ENCODE peak calls at places on chromosomes 12 and 14, in ten cellular contexts. One of them, this sample, is unnamed.

GRCh38 chr14:68807148-68807600 is 14.3 kb upstream of the ZFP36L1 start:
- DNase-seq in PC-9: no peak
- DNase-seq in mesothelial cell of epicardium: peak; percentile 40
- DNase-seq in Panc1: no peak
- DNase-seq in neural progenitor cell: no peak
- DNase-seq in A549: no peak
- DNase-seq in lower leg skin: peak; percentile 31
- DNase-seq in fibroblast of the aortic adventitia: peak; percentile 82
- DNase-seq in mucosa of descending colon: peak; percentile 70
- DNase-seq in Peyer's patch: peak; percentile 73
- DNase-seq in this sample: no peak

GRCh38 chr12:120117961-120118709 is 1.6 kb upstream of the RAB35 start:
- DNase-seq in PC-9: peak; percentile 67
- DNase-seq in mesothelial cell of epicardium: no peak
- DNase-seq in Panc1: no peak
- DNase-seq in neural progenitor cell: peak; percentile 51
- DNase-seq in A549: peak; percentile 65
- DNase-seq in lower leg skin: no peak
- DNase-seq in fibroblast of the aortic adventitia: peak; percentile 44
- DNase-seq in mucosa of descending colon: no peak
- DNase-seq in Peyer's patch: no peak
- DNase-seq in this sample: no peak

GRCh38 chr14:58151701-58152568 is at the start of gene ARMH4:
- DNase-seq in PC-9: peak; percentile 60
- DNase-seq in mesothelial cell of epicardium: peak; percentile 83
- DNase-seq in Panc1: no peak
- DNase-seq in neural progenitor cell: peak; percentile 97
- DNase-seq in A549: peak; percentile 76
- DNase-seq in lower leg skin: peak; percentile 71
- DNase-seq in fibroblast of the aortic adventitia: peak; percentile 66
- DNase-seq in mucosa of descending colon: peak; percentile 91
- DNase-seq in Peyer's patch: peak; percentile 86
- DNase-seq in this sample: peak; percentile 33

GRCh38 chr12:104472748-104473147 is 16.0 kb downstream of the CHST11 start:
- DNase-seq in PC-9: no peak
- DNase-seq in mesothelial cell of epicardium: no peak
- DNase-seq in Panc1: no peak
- DNase-seq in neural progenitor cell: no peak
- DNase-seq in A549: no peak
- DNase-seq in lower leg skin: no peak
- DNase-seq in fibroblast of the aortic adventitia: no peak
- DNase-seq in mucosa of descending colon: no peak
- DNase-seq in Peyer's patch: no peak
- DNase-seq in this sample: no peak

GRCh38 chr12:57047981-57048380 is 1.9 kb downstream of the MYO1A start:
- DNase-seq in PC-9: no peak
- DNase-seq in mesothelial cell of epicardium: no peak
- DNase-seq in Panc1: no peak
- DNase-seq in neural progenitor cell: no peak
- DNase-seq in A549: no peak
- DNase-seq in lower leg skin: no peak
- DNase-seq in fibroblast of the aortic adventitia: peak; percentile 5
- DNase-seq in mucosa of descending colon: no peak
- DNase-seq in Peyer's patch: no peak
- DNase-seq in this sample: no peak

GRCh38 chr12:121637231-121637914 is 11.0 kb downstream of the ORAI1 start:
- DNase-seq in PC-9: no peak
- DNase-seq in mesothelial cell of epicardium: no peak
- DNase-seq in Panc1: no peak
- DNase-seq in neural progenitor cell: no peak
- DNase-seq in A549: no peak
- DNase-seq in lower leg skin: no peak
- DNase-seq in fibroblast of the aortic adventitia: no peak
- DNase-seq in mucosa of descending colon: peak; percentile 33
- DNase-seq in Peyer's patch: peak; percentile 89
- DNase-seq in this sample: peak; percentile 47

GRCh38 chr12:115470526-115470925 is 786.6 kb upstream of the TBX3 start:
- DNase-seq in PC-9: no peak
- DNase-seq in mesothelial cell of epicardium: no peak
- DNase-seq in Panc1: no peak
- DNase-seq in neural progenitor cell: no peak
- DNase-seq in A549: no peak
- DNase-seq in lower leg skin: no peak
- DNase-seq in fibroblast of the aortic adventitia: no peak
- DNase-seq in mucosa of descending colon: no peak
- DNase-seq in Peyer's patch: peak; percentile 92
- DNase-seq in this sample: no peak

GRCh38 chr14:75042040-75042439 is 9.2 kb downstream of the MLH3 start:
- DNase-seq in PC-9: peak; percentile 19
- DNase-seq in mesothelial cell of epicardium: no peak
- DNase-seq in Panc1: no peak
- DNase-seq in neural progenitor cell: no peak
- DNase-seq in A549: no peak
- DNase-seq in lower leg skin: no peak
- DNase-seq in fibroblast of the aortic adventitia: no peak
- DNase-seq in mucosa of descending colon: peak; percentile 22
- DNase-seq in Peyer's patch: no peak
- DNase-seq in this sample: no peak

GRCh38 chr12:125015680-125016310 is 22.4 kb downstream of the BRI3BP start:
- DNase-seq in PC-9: no peak
- DNase-seq in mesothelial cell of epicardium: no peak
- DNase-seq in Panc1: no peak
- DNase-seq in neural progenitor cell: no peak
- DNase-seq in A549: no peak
- DNase-seq in lower leg skin: no peak
- DNase-seq in fibroblast of the aortic adventitia: no peak
- DNase-seq in mucosa of descending colon: no peak
- DNase-seq in Peyer's patch: no peak
- DNase-seq in this sample: no peak

GRCh38 chr12:125017801-125018200 is 24.4 kb downstream of the BRI3BP start:
- DNase-seq in PC-9: no peak
- DNase-seq in mesothelial cell of epicardium: no peak
- DNase-seq in Panc1: no peak
- DNase-seq in neural progenitor cell: no peak
- DNase-seq in A549: no peak
- DNase-seq in lower leg skin: no peak
- DNase-seq in fibroblast of the aortic adventitia: no peak
- DNase-seq in mucosa of descending colon: no peak
- DNase-seq in Peyer's patch: no peak
- DNase-seq in this sample: no peak

GRCh38 chr12:125021096-125021495 is 27.7 kb downstream of the BRI3BP start:
- DNase-seq in PC-9: no peak
- DNase-seq in mesothelial cell of epicardium: no peak
- DNase-seq in Panc1: no peak
- DNase-seq in neural progenitor cell: no peak
- DNase-seq in A549: no peak
- DNase-seq in lower leg skin: no peak
- DNase-seq in fibroblast of the aortic adventitia: no peak
- DNase-seq in mucosa of descending colon: no peak
- DNase-seq in Peyer's patch: no peak
- DNase-seq in this sample: no peak

GRCh38 chr12:125021771-125022170 is 28.3 kb downstream of the BRI3BP start:
- DNase-seq in PC-9: no peak
- DNase-seq in mesothelial cell of epicardium: no peak
- DNase-seq in Panc1: no peak
- DNase-seq in neural progenitor cell: no peak
- DNase-seq in A549: no peak
- DNase-seq in lower leg skin: no peak
- DNase-seq in fibroblast of the aortic adventitia: no peak
- DNase-seq in mucosa of descending colon: no peak
- DNase-seq in Peyer's patch: no peak
- DNase-seq in this sample: no peak

DNA sequence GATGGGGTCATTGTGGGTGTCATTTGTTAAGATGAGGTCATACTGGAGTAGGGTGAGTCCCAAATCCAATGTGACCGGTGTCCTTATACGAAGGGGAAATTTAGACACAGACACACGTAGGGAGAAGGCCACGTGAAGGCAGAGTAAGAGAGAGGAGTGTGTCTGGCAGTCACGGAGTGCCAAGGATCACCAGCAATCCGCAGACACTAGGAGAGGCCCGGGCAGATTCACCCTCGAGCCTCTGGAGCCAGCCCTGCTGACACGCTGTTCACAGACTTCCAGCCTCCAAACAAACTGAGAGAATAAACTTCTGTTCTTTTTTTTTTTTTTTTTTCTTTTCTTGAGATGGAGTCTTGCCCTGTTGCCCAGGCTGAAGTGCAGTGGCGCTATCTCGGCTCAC is 24.9 kb downstream of the BRI3BP start:
- DNase-seq in PC-9: no peak
- DNase-seq in mesothelial cell of epicardium: no peak
- DNase-seq in Panc1: no peak
- DNase-seq in neural progenitor cell: no peak
- DNase-seq in A549: no peak
- DNase-seq in lower leg skin: no peak
- DNase-seq in fibroblast of the aortic adventitia: no peak
- DNase-seq in mucosa of descending colon: no peak
- DNase-seq in Peyer's patch: no peak
- DNase-seq in this sample: no peak
- TF ChIP-seq CTCF in PC-9: no peak
- TF ChIP-seq CTCF in mesothelial cell of epicardium: no peak
- TF ChIP-seq CTCF in Panc1: no peak
- TF ChIP-seq CTCF in neural progenitor cell: no peak
- TF ChIP-seq CTCF in A549: no peak
- TF ChIP-seq CTCF in lower leg skin: no peak
- TF ChIP-seq CTCF in fibroblast of the aortic adventitia: no peak
- TF ChIP-seq CTCF in mucosa of descending colon: no peak
- TF ChIP-seq CTCF in Peyer's patch: no peak
- TF ChIP-seq CTCF in this sample: no peak

DNA sequence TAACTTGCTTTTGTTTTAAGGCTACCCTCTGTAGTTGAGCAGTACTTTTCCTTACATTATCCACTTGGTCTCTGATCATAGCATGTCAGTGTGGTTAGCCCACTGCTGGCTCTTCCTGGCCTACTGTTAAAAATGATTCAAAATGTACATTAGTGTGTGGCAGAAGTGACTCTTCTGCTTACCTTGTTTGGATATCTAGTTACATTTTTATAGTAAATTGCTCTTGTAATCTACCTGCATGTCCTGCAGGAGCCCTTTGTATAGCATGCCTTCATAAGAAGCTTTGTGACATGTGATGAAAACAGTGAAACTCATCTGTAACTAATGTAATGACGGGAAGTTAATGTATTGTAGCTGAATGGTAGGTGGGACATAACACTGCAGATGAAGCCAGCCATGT is 8.1 kb downstream of the SPATS2 start:
- DNase-seq in PC-9: no peak
- DNase-seq in mesothelial cell of epicardium: no peak
- DNase-seq in Panc1: no peak
- DNase-seq in neural progenitor cell: no peak
- DNase-seq in A549: no peak
- DNase-seq in lower leg skin: no peak
- DNase-seq in fibroblast of the aortic adventitia: no peak
- DNase-seq in mucosa of descending colon: no peak
- DNase-seq in Peyer's patch: no peak
- DNase-seq in this sample: no peak
- TF ChIP-seq CTCF in PC-9: no peak
- TF ChIP-seq CTCF in mesothelial cell of epicardium: no peak
- TF ChIP-seq CTCF in Panc1: no peak
- TF ChIP-seq CTCF in neural progenitor cell: no peak
- TF ChIP-seq CTCF in A549: no peak
- TF ChIP-seq CTCF in lower leg skin: no peak
- TF ChIP-seq CTCF in fibroblast of the aortic adventitia: no peak
- TF ChIP-seq CTCF in mucosa of descending colon: no peak
- TF ChIP-seq CTCF in Peyer's patch: no peak
- TF ChIP-seq CTCF in this sample: no peak

DNA sequence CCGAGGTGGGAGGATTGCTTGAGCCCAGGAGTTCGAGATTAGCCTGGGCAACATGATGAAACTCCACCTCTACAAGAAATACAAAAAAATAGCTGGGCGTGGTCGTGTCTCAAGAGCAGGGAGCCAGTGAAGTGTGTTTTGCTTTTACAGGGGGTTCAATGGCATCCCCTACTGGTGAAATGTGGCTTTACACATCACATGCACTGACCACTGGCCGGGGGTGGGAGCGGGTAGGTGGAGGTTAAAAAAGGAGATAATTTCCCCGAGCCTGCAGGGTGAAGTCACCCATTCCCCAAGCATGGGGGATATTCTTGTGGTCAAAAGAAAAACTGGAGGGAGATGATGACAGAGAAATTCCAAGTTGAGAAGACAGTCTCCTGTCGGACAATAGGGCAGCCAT is 63.6 kb upstream of the PWP1 start:
- DNase-seq in PC-9: no peak
- DNase-seq in mesothelial cell of epicardium: no peak
- DNase-seq in Panc1: no peak
- DNase-seq in neural progenitor cell: peak; percentile 54
- DNase-seq in A549: no peak
- DNase-seq in lower leg skin: no peak
- DNase-seq in fibroblast of the aortic adventitia: peak; percentile 26
- DNase-seq in mucosa of descending colon: no peak
- DNase-seq in Peyer's patch: no peak
- DNase-seq in this sample: no peak
- TF ChIP-seq CTCF in PC-9: peak; percentile 59
- TF ChIP-seq CTCF in mesothelial cell of epicardium: peak; percentile 57
- TF ChIP-seq CTCF in Panc1: peak; percentile 80
- TF ChIP-seq CTCF in neural progenitor cell: peak; percentile 67
- TF ChIP-seq CTCF in A549: peak; percentile 48
- TF ChIP-seq CTCF in lower leg skin: no peak
- TF ChIP-seq CTCF in fibroblast of the aortic adventitia: peak; percentile 55
- TF ChIP-seq CTCF in mucosa of descending colon: no peak
- TF ChIP-seq CTCF in Peyer's patch: peak; percentile 20
- TF ChIP-seq CTCF in this sample: peak; percentile 19

GRCh38 chr14:99612065-99612736 is 8.2 kb upstream of the CCDC85C start:
- DNase-seq in PC-9: no peak
- DNase-seq in mesothelial cell of epicardium: no peak
- DNase-seq in Panc1: no peak
- DNase-seq in neural progenitor cell: no peak
- DNase-seq in A549: no peak
- DNase-seq in lower leg skin: no peak
- DNase-seq in fibroblast of the aortic adventitia: no peak
- DNase-seq in mucosa of descending colon: peak; percentile 74
- DNase-seq in Peyer's patch: peak; percentile 81
- DNase-seq in this sample: no peak

GRCh38 chr14:99608591-99608990 is 4.6 kb upstream of the CCDC85C start:
- DNase-seq in PC-9: no peak
- DNase-seq in mesothelial cell of epicardium: no peak
- DNase-seq in Panc1: no peak
- DNase-seq in neural progenitor cell: no peak
- DNase-seq in A549: no peak
- DNase-seq in lower leg skin: no peak
- DNase-seq in fibroblast of the aortic adventitia: no peak
- DNase-seq in mucosa of descending colon: no peak
- DNase-seq in Peyer's patch: no peak
- DNase-seq in this sample: no peak

GRCh38 chr14:99606359-99606758 is 2.4 kb upstream of the CCDC85C start:
- DNase-seq in PC-9: no peak
- DNase-seq in mesothelial cell of epicardium: no peak
- DNase-seq in Panc1: no peak
- DNase-seq in neural progenitor cell: no peak
- DNase-seq in A549: no peak
- DNase-seq in lower leg skin: no peak
- DNase-seq in fibroblast of the aortic adventitia: no peak
- DNase-seq in mucosa of descending colon: no peak
- DNase-seq in Peyer's patch: no peak
- DNase-seq in this sample: no peak

GRCh38 chr14:99611639-99612038 is 7.6 kb upstream of the CCDC85C start:
- DNase-seq in PC-9: no peak
- DNase-seq in mesothelial cell of epicardium: no peak
- DNase-seq in Panc1: no peak
- DNase-seq in neural progenitor cell: no peak
- DNase-seq in A549: no peak
- DNase-seq in lower leg skin: no peak
- DNase-seq in fibroblast of the aortic adventitia: no peak
- DNase-seq in mucosa of descending colon: no peak
- DNase-seq in Peyer's patch: peak; percentile 64
- DNase-seq in this sample: no peak

GRCh38 chr14:99609245-99610117 is 5.5 kb upstream of the CCDC85C start:
- DNase-seq in PC-9: no peak
- DNase-seq in mesothelial cell of epicardium: no peak
- DNase-seq in Panc1: no peak
- DNase-seq in neural progenitor cell: no peak
- DNase-seq in A549: peak; percentile 68
- DNase-seq in lower leg skin: no peak
- DNase-seq in fibroblast of the aortic adventitia: peak; percentile 28
- DNase-seq in mucosa of descending colon: no peak
- DNase-seq in Peyer's patch: peak; percentile 54
- DNase-seq in this sample: no peak
- TF ChIP-seq CTCF in PC-9: no peak
- TF ChIP-seq CTCF in mesothelial cell of epicardium: no peak
- TF ChIP-seq CTCF in Panc1: no peak
- TF ChIP-seq CTCF in neural progenitor cell: no peak
- TF ChIP-seq CTCF in A549: peak; percentile 53
- TF ChIP-seq CTCF in lower leg skin: no peak
- TF ChIP-seq CTCF in fibroblast of the aortic adventitia: peak; percentile 77
- TF ChIP-seq CTCF in mucosa of descending colon: no peak
- TF ChIP-seq CTCF in Peyer's patch: no peak
- TF ChIP-seq CTCF in this sample: peak; percentile 40

This sample was measured in natural killer cell.